ENCODE peak calls at places on chromosome 16, in six cellular contexts. J is ELR; M is substantia nigra; V is GM12891; P is naive thymus-derived CD8-positive, alpha-beta T cell; A is T-helper 2 cell treated with Interferon-gamma antibody and Interleukin-4, amounts not matched to agents 5 μg/mL and 100 μg/mL, for 36 hours. C is an unnamed sample.

GRCh38 chr16:9139965-9140364 is 48.5 kb downstream of the HAPSTR1 start:
- DNase-seq in A (no peak), V (no peak), J (peak), P (no peak), M (no peak), C (no peak)

GRCh38 chr16:46884513-46885293 is 541 bp downstream of the GPT2 start:
- DNase-seq in P (no peak), M (peak), A (peak), J (peak), V (no peak), C (peak)

GRCh38 chr16:54422159-54422558 is 135.6 kb upstream of the IRX3 start:
- DNase-seq in V (no peak), A (no peak), J (no peak), M (no peak), P (no peak), C (no peak)

GRCh38 chr16:22191089-22191965 is 14.8 kb upstream of the EEF2K start:
- DNase-seq in V (peak), J (peak), A (peak), M (peak), P (peak), C (peak)

GRCh38 chr16:73949574-73950348 is 346.9 kb upstream of the PSMD7 start:
- DNase-seq in A (no peak), P (no peak), M (no peak), J (peak), V (no peak), C (no peak)

GRCh38 chr16:285146-286055 is 2.4 kb downstream of the PDIA2 start:
- DNase-seq in P (no peak), M (no peak), V (peak), A (no peak), J (no peak), C (no peak)

GRCh38 chr16:50263940-50264929 is 2.1 kb upstream of the ADCY7 start:
- DNase-seq in J (peak), M (no peak), P (no peak), V (no peak), A (no peak), C (no peak)

GRCh38 chr16:10122546-10122945 is 59.7 kb downstream of the GRIN2A start:
- DNase-seq in J (peak), A (no peak), V (no peak), M (no peak), P (no peak), C (no peak)

GRCh38 chr16:7614022-7614795 is 281.6 kb downstream of the RBFOX1 start:
- DNase-seq in A (no peak), P (no peak), V (no peak), M (no peak), J (no peak), C (no peak)

GRCh38 chr16:26198221-26198620 is 506.5 kb downstream of the HS3ST4 start:
- DNase-seq in J (no peak), P (no peak), V (no peak), M (no peak), A (no peak), C (no peak)

GRCh38 chr16:56363781-56364565 is 61.4 kb downstream of the AMFR start:
- DNase-seq in A (no peak), P (no peak), J (no peak), M (no peak), V (no peak), C (no peak)

GRCh38 chr16:51569204-51569911 is 418.3 kb upstream of the SALL1 start:
- DNase-seq in J (peak), A (no peak), P (no peak), M (no peak), V (no peak), C (peak)

GRCh38 chr16:52318259-52319008 is 228.5 kb downstream of the TOX3 start:
- DNase-seq in V (no peak), J (no peak), A (no peak), P (no peak), M (no peak), C (no peak)

GRCh38 chr16:28924762-28925385 is at the start of gene RABEP2:
- DNase-seq in A (peak), J (peak), P (peak), M (peak), V (peak), C (peak)

GRCh38 chr16:54062361-54063346 is 223.9 kb downstream of the IRX3 start:
- DNase-seq in J (peak), M (no peak), P (no peak), V (no peak), A (no peak), C (no peak)

GRCh38 chr16:81526935-81527334 is 82.3 kb downstream of the CMIP start:
- DNase-seq in V (no peak), J (no peak), M (no peak), P (no peak), A (no peak), C (no peak)

GRCh38 chr16:4489030-4489429 is 12.8 kb downstream of the HMOX2 start:
- DNase-seq in V (no peak), M (no peak), J (peak), P (no peak), A (no peak), C (no peak)

GRCh38 chr16:75660321-75660720 is 12.7 kb downstream of the TERF2IP start:
- DNase-seq in M (no peak), P (no peak), A (no peak), V (no peak), J (no peak), C (peak)

GRCh38 chr16:51114369-51114768 is 36.7 kb downstream of the SALL1 start:
- DNase-seq in J (no peak), M (no peak), V (no peak), P (no peak), A (no peak), C (no peak)

GRCh38 chr16:9457215-9457614 is 365.8 kb downstream of the HAPSTR1 start:
- DNase-seq in A (no peak), J (no peak), M (no peak), V (no peak), P (no peak), C (no peak)

GRCh38 chr16:15576960-15577958 is 65.7 kb downstream of the MARF1 start:
- DNase-seq in P (no peak), V (no peak), M (no peak), A (no peak), J (no peak), C (no peak)

GRCh38 chr16:49057391-49057790 is 224.2 kb downstream of the CBLN1 start:
- DNase-seq in P (no peak), V (no peak), M (no peak), J (no peak), A (no peak), C (no peak)

GRCh38 chr16:8950580-8951077 is 13.1 kb downstream of the USP7 start:
- DNase-seq in M (no peak), A (no peak), J (no peak), V (no peak), P (no peak), C (no peak)

GRCh38 chr16:69855587-69855986 is 93.5 kb downstream of the WWP2 start:
- DNase-seq in V (no peak), P (no peak), M (no peak), A (no peak), J (no peak), C (no peak)

GRCh38 chr16:85650864-85651811 is 37.6 kb downstream of the GINS2 start:
- DNase-seq in M (peak), J (no peak), A (no peak), P (no peak), V (no peak), C (no peak)

GRCh38 chr16:82185012-82185411 is 15.0 kb upstream of the MPHOSPH6 start:
- DNase-seq in J (no peak), A (no peak), P (no peak), M (no peak), V (no peak), C (no peak)

C was measured in hypothalamus.